ENCODE peak calls at places on chromosomes 2 and 18, in six cellular contexts. P is heart left ventricle, N is transverse colon, J is body of pancreas, O is IMR-90, F is ovary. T is an unnamed sample.

GRCh38 chr18:30814446-30814845 is 228.1 kb downstream of the DSC3 start:
- DNase-seq in N (no peak), P (no peak), F (no peak), O (no peak), J (no peak), T (no peak)

GRCh38 chr2:200310545-200310971 is 4.1 kb downstream of the SPATS2L start:
- DNase-seq in O (peak; percentile 74), N (no peak), F (no peak), J (no peak), P (no peak), T (no peak)

GRCh38 chr18:46320297-46320696 is 216.1 kb downstream of the HAUS1 start:
- DNase-seq in N (no peak), P (no peak), F (no peak), O (no peak), J (no peak), T (no peak)

GRCh38 chr18:46412831-46413371 is 244.1 kb downstream of the LOXHD1 start:
- DNase-seq in J (peak; percentile 18), P (no peak), O (no peak), F (peak; percentile 34), N (no peak), T (no peak)

GRCh38 chr2:182868049-182868422 is 1.6 kb upstream of the FRZB start:
- DNase-seq in J (no peak), F (no peak), O (no peak), N (no peak), P (no peak), T (no peak)

GRCh38 chr2:179981085-179981484 is 26.0 kb downstream of the CWC22 start:
- DNase-seq in P (no peak), J (no peak), O (peak; percentile 72), F (no peak), N (no peak), T (no peak)

GRCh38 chr2:203326355-203326754 is 1.8 kb upstream of the ABI2 start:
- DNase-seq in O (no peak), P (no peak), J (no peak), F (no peak), N (no peak), T (no peak)

GRCh38 chr2:36356990-36357505 is 1.5 kb downstream of the CRIM1 start:
- DNase-seq in J (peak; percentile 11), P (peak; percentile 44), F (no peak), O (peak; percentile 50), N (peak; percentile 37), T (no peak)

GRCh38 chr2:164023896-164024295 is 288.1 kb upstream of the FIGN start:
- DNase-seq in P (peak; percentile 40), J (no peak), O (no peak), N (no peak), F (no peak), T (no peak)

GRCh38 chr2:38165698-38166097 is 89.7 kb upstream of the CYP1B1 start:
- DNase-seq in N (no peak), O (no peak), P (no peak), J (peak; percentile 19), F (no peak), T (no peak)

GRCh38 chr2:67039701-67040100 is 357.4 kb upstream of the ETAA1 start:
- DNase-seq in P (no peak), J (peak; percentile 16), N (no peak), O (no peak), F (no peak), T (no peak)

GRCh38 chr2:168192839-168193616 is 54.4 kb downstream of the STK39 start:
- DNase-seq in N (no peak), O (no peak), F (no peak), J (no peak), P (no peak), T (no peak)

GRCh38 chr2:218370410-218371063 is 11.5 kb upstream of the SLC11A1 start:
- DNase-seq in P (peak; percentile 50), O (peak; percentile 73), F (no peak), N (peak; percentile 46), J (no peak), T (no peak)

GRCh38 chr18:805008-805754 is 6.9 kb downstream of the YES1 start:
- DNase-seq in O (no peak), P (no peak), F (no peak), N (no peak), J (no peak), T (no peak)

GRCh38 chr2:17790539-17790938 is 25.7 kb upstream of the MSGN1 start:
- DNase-seq in N (no peak), J (no peak), O (no peak), F (no peak), P (no peak), T (no peak)

GRCh38 chr2:65435625-65436168 is 3.3 kb upstream of the SPRED2 start:
- DNase-seq in N (peak; percentile 85), O (peak; percentile 85), J (peak; percentile 91), P (peak; percentile 91), F (peak; percentile 88), T (peak; percentile 69)

GRCh38 chr2:237299897-237300296 is 114.1 kb downstream of the COL6A3 start:
- DNase-seq in P (no peak), N (no peak), O (peak; percentile 99), F (no peak), J (no peak), T (no peak)

GRCh38 chr2:43452318-43452731 is 143.5 kb downstream of the THADA start:
- DNase-seq in N (no peak), J (no peak), F (no peak), O (no peak), P (no peak), T (peak; percentile 44)

GRCh38 chr18:57242285-57242684 is 95.4 kb downstream of the BOD1L2 start:
- DNase-seq in P (no peak), O (no peak), N (no peak), F (no peak), J (no peak), T (no peak)

GRCh38 chr2:241893265-241893664 is 23.7 kb downstream of the RTP5 start:
- DNase-seq in J (peak; percentile 5), P (no peak), O (no peak), N (no peak), F (peak; percentile 15), T (no peak)

GRCh38 chr2:119522561-119523110 is 1.6 kb downstream of the SCTR start:
- DNase-seq in F (no peak), O (no peak), J (peak; percentile 30), P (no peak), N (no peak), T (no peak)

GRCh38 chr2:119523383-119523958 is 812 bp downstream of the SCTR start:
- DNase-seq in N (no peak), O (no peak), P (no peak), J (no peak), F (no peak), T (no peak)

GRCh38 chr2:119521437-119521825 is 2.9 kb downstream of the SCTR start:
- DNase-seq in F (no peak), P (no peak), J (no peak), O (no peak), N (no peak), T (no peak)

GRCh38 chr2:119525574-119525973 is 1.3 kb upstream of the SCTR start:
- DNase-seq in P (no peak), F (no peak), O (no peak), J (no peak), N (no peak), T (no peak)

GRCh38 chr2:119523959-119524694 is at the start of gene SCTR:
- DNase-seq in P (no peak), O (no peak), N (no peak), J (peak; percentile 54), F (no peak), T (no peak)
- H3K4me3 ChIP-seq in P (peak within 1 kb of the TSS; percentile 7), O (no peak within 1 kb of the TSS), N (no peak within 1 kb of the TSS), J (no peak within 1 kb of the TSS), F (no peak within 1 kb of the TSS), T (peak within 1 kb of the TSS; percentile 20)

GRCh38 chr2:39213015-39213414 is 30.8 kb downstream of the CDKL4 start:
- DNase-seq in O (no peak), J (no peak), P (no peak), F (no peak), N (no peak), T (no peak)
- H3K27ac ChIP-seq in O (no peak overlapping the region), J (no peak overlapping the region), P (no peak overlapping the region), F (no peak overlapping the region), N (no peak overlapping the region), T (no peak overlapping the region)

DNA sequence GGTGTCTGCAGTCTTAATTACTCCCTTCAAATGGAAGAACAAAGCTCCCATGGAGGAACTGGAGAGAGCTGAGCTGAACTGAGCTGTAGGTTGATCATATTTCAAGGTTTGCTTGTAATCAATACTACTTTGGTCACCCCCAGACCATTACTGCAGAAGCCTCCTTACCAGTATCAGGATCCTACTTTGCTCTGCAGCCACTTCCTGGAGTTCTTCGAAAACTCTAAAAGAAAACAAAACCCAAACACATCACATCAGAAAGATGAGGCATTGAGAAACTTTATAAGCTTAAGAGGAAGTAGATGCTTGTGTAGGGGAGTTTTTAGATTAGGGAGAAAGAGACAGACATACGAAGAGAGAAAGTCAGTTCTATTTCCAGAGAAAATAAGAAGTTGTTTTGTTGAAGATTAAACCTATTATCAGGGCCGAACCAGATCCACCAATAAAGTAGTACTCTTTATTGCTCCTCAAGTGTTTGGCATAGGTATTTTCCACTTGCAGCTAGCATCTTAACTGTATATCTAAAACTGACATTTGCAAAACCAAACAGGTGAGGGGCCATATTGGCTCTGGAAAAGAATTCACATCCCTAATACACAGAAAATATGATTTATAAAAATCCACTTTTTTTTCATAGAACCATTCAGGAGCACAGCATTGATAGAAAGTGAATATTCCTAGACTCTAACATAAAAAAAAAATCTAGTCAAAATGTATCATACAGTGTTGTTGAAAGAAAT is 166.9 kb upstream of the KLF7 start:
- DNase-seq in P (no peak), N (no peak), O (peak; percentile 30), J (no peak), F (no peak), T (no peak)
- TF ChIP-seq POLR2A in P (no peak), N (no peak), O (peak; percentile 19), J (no peak), F (no peak), T (no peak)

DNA sequence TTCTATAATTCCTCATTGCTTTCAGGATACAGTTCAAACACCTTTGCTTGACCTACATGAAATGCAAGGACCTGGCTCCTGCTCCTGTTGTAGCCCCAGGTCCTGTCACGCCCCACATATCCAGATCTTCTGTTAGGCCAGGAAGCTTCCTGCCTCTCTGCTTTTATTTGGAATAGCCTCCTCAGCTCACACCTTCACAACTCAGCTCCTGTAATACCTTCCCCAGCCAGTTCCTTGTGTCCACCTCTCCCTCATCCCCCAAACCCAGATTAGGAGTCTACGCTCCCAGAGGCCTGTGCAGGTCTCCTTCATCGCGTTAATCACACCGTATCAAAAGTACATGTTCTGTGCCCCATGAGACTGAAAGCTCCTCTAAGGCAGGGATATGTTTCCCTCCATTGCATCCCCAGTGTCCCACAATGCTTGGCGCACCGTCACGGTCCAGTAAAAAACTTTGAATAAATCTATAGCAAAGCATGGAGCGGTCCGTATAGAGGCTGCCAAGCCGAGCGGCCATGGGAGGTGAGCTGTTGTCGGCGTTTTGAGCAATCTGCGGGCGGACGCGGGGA is 371 bp downstream of the MDH1B start:
- DNase-seq in P (no peak), J (no peak), N (no peak), O (peak; percentile 1), F (no peak), T (no peak)
- H3K4me3 ChIP-seq in P (peak overlapping the region; percentile 88), J (peak overlapping the region; percentile 20), N (peak overlapping the region; percentile 54), O (peak overlapping the region; percentile 75), F (peak overlapping the region; percentile 79), T (peak overlapping the region; percentile 92)

T was measured in gastrocnemius medialis.